ENCODE peak calls at places on chromosome 1, in four cellular contexts. T is ascending aorta, Q is A549, B is WERI-Rb-1. D is an unnamed sample.

GRCh38 chr1:176469450-176469985 is 6.5 kb downstream of the PAPPA2 start:
- DNase-seq in Q (no peak), B (no peak), T (no peak), D (peak; percentile 49)

GRCh38 chr1:162133566-162133965 is 64.1 kb downstream of the NOS1AP start:
- DNase-seq in T (no peak), Q (no peak), B (no peak), D (no peak)

GRCh38 chr1:77976433-77977076 is 2.3 kb downstream of the FUBP1 start:
- DNase-seq in B (no peak), T (no peak), Q (no peak), D (no peak)

GRCh38 chr1:36223373-36223995 is 759 bp upstream of the THRAP3 start:
- DNase-seq in Q (peak; percentile 33), T (no peak), B (no peak), D (peak; percentile 71)

GRCh38 chr1:115340879-115341278 is 2.8 kb upstream of the NGF start:
- DNase-seq in Q (no peak), T (peak; percentile 71), B (no peak), D (no peak)

GRCh38 chr1:100955322-100955721 is 59.4 kb downstream of the SLC30A7 start:
- DNase-seq in T (no peak), Q (no peak), B (no peak), D (peak; percentile 93)

GRCh38 chr1:159881930-159882839 is 17.8 kb downstream of the CFAP45 start:
- DNase-seq in Q (peak; percentile 90), T (peak; percentile 76), B (peak; percentile 42), D (peak; percentile 94)

GRCh38 chr1:224132901-224133300 is 19.0 kb downstream of the FBXO28 start:
- DNase-seq in T (no peak), Q (no peak), B (no peak), D (peak; percentile 8)

GRCh38 chr1:21510885-21511578 is 1.8 kb downstream of the ALPL start:
- DNase-seq in B (no peak), Q (no peak), T (no peak), D (peak; percentile 28)

GRCh38 chr1:107545056-107545597 is 404.3 kb downstream of the NTNG1 start:
- DNase-seq in T (no peak), B (no peak), Q (no peak), D (no peak)

GRCh38 chr1:214378492-214378891 is 97.5 kb downstream of the SMYD2 start:
- DNase-seq in B (no peak), Q (no peak), T (no peak), D (no peak)

GRCh38 chr1:9589144-9589718 is 520 bp downstream of the TMEM201 start:
- DNase-seq in T (peak; percentile 72), Q (no peak), B (no peak), D (peak; percentile 32)

GRCh38 chr1:201104141-201104540 is 8.1 kb downstream of the CACNA1S start:
- DNase-seq in T (no peak), B (no peak), Q (no peak), D (no peak)

GRCh38 chr1:38191451-38191850 is 144.9 kb upstream of the POU3F1 start:
- DNase-seq in Q (no peak), B (peak; percentile 40), T (no peak), D (no peak)

GRCh38 chr1:184210822-184211221 is 159.3 kb downstream of the TSEN15 start:
- DNase-seq in T (no peak), B (no peak), Q (no peak), D (no peak)

GRCh38 chr1:43293896-43294760 is 6.7 kb upstream of the TIE1 start:
- DNase-seq in B (no peak), Q (no peak), T (no peak), D (peak; percentile 53)

GRCh38 chr1:192904438-192904895 is 95.6 kb downstream of the RGS2 start:
- DNase-seq in T (peak; percentile 79), B (no peak), Q (peak; percentile 20), D (peak; percentile 96)
- H3K4me3 ChIP-seq in T (peak overlapping the region; percentile 31), B (no peak overlapping the region), Q (no peak overlapping the region), D (peak overlapping the region; percentile 53)

GRCh38 chr1:96842215-96842614 is 120.6 kb downstream of the PTBP2 start:
- DNase-seq in B (no peak), T (no peak), Q (no peak), D (peak; percentile 25)
- H3K4me3 ChIP-seq in B (no peak overlapping the region), T (no peak overlapping the region), Q (no peak overlapping the region), D (no peak overlapping the region)

DNA sequence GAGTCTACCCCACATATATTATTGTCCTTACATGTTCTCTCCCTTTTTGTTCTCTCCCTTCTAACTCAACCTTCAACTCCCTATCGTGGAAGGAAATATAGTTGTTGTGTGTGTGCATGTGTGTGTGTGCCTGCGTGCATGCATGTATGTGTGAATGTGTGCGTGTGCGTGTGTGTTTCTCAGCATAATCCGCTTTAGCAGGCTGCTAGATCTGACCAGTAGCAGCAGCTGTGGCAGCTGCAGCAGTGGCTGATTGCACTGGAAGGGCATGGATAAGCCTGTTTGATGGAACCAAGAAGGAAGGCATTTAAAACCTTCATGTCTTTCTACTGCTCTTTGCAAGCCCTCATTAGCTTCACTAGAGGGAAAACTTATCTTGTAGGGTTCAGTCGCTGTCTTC is 65.6 kb upstream of the IRF2BP2 start:
- DNase-seq in B (peak; percentile 94), T (no peak), Q (no peak), D (no peak)
- H3K4me3 ChIP-seq in B (peak overlapping the region; percentile 55), T (peak overlapping the region; percentile 62), Q (peak overlapping the region; percentile 38), D (no peak overlapping the region)

DNA sequence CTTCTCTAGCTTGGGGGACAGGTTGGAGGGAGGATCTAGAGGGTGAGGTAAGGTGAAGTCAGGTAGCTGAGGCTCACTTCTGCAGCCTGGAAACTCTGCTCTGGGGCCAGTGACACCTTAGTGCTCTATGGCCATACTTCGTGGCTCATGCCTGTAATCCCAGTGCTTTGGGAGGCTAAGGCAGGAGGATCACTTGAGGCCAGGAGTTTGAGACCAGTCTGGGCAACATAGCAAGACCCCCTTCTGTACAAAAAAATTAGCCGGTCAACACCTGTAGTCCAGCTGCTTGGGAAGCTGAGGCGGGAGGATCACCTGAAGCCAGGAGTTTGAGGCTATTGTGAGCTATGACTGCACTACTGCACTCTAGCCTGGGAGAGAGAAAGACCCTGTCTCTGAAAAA is 5.8 kb downstream of the LMNA start:
- DNase-seq in Q (no peak), B (peak; percentile 74), T (no peak), D (no peak)
- H3K4me3 ChIP-seq in Q (no peak overlapping the region), B (no peak overlapping the region), T (peak overlapping the region; percentile 93), D (peak overlapping the region; percentile 64)

DNA sequence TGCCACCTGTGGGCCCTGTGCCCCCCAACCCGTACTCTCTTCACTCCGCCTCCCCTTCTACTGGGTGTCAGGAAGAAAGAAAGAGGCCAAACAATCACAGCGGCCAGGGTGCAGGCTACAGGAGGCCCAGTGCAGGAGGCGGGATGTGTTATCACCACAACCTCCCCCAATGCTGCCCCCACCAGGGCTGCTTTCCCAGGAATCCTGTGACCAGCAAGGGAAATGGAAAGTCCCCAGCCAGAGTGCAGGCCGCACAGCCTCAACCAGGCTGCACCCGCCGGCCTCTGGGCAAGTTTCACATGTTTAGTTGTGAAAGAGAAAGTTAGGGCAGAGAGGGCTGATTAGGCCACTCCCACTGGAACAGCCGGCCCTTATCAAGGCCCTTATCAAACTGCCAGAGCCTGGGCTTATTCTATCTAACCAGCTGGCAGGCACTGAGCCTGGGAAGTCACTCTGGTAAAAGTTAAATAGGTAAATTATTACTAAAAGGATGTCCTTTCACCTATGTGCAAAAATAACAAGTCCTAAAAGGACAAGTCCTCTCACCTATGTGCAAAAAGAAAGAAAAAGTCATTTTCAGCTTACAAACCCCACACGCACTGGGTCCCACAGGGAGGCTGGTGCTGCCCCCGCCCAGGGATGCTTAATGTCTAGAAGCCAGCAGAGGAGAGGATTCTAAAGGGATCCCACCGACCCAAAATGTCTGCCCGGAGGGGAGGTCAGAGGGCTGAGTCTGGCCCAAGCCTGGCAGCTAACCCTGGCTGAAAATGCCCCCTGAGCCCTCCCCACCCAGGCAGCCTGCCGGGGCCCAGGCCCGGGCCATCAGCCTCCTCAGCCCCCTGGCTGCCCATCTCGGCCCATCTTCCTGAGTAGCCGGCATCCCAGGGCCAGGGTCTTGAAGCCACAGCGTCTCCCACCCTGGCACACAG is 33.7 kb downstream of the ACOT7 start:
- DNase-seq in B (peak; percentile 29), Q (no peak), T (peak; percentile 79), D (peak; percentile 88)
- H3K4me3 ChIP-seq in B (no peak overlapping the region), Q (no peak overlapping the region), T (peak overlapping the region; percentile 28), D (peak overlapping the region; percentile 14)

DNA sequence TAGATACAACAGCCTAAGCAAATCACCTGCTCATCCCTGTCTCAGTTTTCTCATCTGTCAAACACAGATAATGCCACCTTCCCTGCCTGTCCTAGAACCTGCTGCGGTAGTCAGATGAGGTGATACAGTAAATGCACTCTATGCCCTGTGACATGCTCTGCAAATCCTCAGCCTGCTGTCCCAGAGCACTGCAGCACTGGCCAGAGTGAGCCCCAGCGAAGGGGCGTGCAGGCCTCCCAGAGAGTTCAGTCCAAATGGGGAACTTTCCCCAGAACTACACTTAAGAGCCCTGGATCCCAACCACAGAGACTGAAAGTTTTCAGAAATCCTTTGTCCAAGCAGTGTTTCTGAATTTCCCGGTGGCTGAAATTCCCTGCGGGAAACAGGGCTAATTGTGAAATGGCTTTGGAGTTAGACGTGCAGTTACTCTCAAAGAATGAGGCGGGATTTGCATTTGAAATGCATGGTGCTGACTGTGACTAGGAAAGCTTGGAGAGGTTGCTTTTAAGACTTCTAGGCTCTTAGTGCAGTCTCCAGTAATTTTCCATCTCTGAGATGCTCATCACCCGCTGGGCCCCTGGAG is 206.5 kb upstream of the AJAP1 start:
- DNase-seq in B (no peak), T (no peak), Q (no peak), D (no peak)
- H3K4me3 ChIP-seq in B (no peak overlapping the region), T (no peak overlapping the region), Q (no peak overlapping the region), D (no peak overlapping the region)

GRCh38 chr1:92484472-92485373 is 2.0 kb downstream of the GFI1 start:
- DNase-seq in T (no peak), B (peak; percentile 41), Q (no peak), D (peak; percentile 14)
- H3K4me3 ChIP-seq in T (peak overlapping the region; percentile 60), B (peak overlapping the region; percentile 72), Q (peak overlapping the region; percentile 66), D (peak overlapping the region; percentile 53)

DNA sequence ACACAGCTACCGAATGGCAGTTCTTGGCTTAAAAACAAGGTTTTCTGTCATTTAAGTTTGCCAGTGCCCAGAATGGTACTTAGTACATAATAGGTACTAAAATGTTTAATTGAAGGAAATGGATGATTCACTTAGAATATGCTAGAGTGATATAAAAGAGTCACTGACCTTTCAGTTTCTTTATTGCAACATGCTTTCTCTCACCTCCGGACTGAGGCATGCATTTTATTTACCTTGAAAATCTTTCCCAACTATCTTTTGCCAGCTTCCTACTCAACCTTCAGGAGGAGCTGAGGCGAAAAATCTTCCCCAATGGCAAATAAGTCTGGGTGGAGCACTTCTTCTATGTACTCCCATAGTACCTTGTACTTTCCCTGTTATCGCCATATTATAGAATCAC is 244.9 kb downstream of the ZNF648 start:
- DNase-seq in T (no peak), B (no peak), Q (no peak), D (no peak)
- H3K4me3 ChIP-seq in T (no peak overlapping the region), B (no peak overlapping the region), Q (no peak overlapping the region), D (no peak overlapping the region)

DNA sequence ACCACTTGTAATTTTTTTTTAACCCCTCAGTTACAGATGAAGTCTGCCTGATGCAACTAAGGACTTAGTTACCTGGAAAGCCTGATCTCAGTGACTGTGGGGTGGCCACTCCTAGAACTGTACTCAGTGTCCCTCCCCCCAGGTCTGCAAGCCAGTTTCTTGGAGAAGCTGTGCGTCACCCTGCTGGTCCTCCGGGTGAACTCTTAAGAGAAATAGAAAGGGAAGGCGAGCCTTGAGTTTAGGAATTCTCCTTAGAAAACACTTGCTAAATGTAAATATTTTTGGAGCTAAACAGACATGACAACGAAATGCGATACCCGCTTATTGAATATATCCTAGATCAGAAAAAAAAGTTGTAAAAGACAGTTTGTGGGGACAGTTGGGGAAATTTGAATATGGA is 730 bp downstream of the SLC16A4 start:
- DNase-seq in T (peak; percentile 85), Q (peak; percentile 82), B (peak; percentile 22), D (peak; percentile 86)
- H3K4me3 ChIP-seq in T (peak overlapping the region; percentile 60), Q (peak overlapping the region; percentile 63), B (no peak overlapping the region), D (peak overlapping the region; percentile 64)